ENCODE peak calls at places on chromosomes 11 and 22, in four cellular contexts. L is activated naive CD4-positive, alpha-beta T cell treated with Interleukin-2 at 50 U/mL for 16 hours; Z is RWPE1; X is CD14-positive monocyte. Y is an unnamed sample.

GRCh38 chr22:21632237-21632895 is at the start of gene CCDC116:
- DNase-seq in L (peak), Z (no peak), X (peak), Y (no peak)

GRCh38 chr11:79472736-79473536 is 32.1 kb upstream of the TENM4 start:
- DNase-seq in X (no peak), Z (no peak), L (no peak), Y (no peak)

GRCh38 chr22:26889794-26890193 is 232.4 kb downstream of the MIAT start:
- DNase-seq in Z (no peak), X (no peak), L (no peak), Y (no peak)

GRCh38 chr22:46045459-46046298 is 68.7 kb upstream of the WNT7B start:
- DNase-seq in X (no peak), Z (no peak), L (no peak), Y (no peak)

GRCh38 chr11:65471410-65471762 is 27.5 kb upstream of the MALAT1 start:
- DNase-seq in X (peak), L (no peak), Z (no peak), Y (no peak)

GRCh38 chr11:69817265-69818236 is 1.7 kb downstream of the FGF3 start:
- DNase-seq in L (no peak), X (no peak), Z (no peak), Y (no peak)

GRCh38 chr11:86360775-86361395 is 13.8 kb upstream of the CCDC81 start:
- DNase-seq in Z (peak), L (no peak), X (no peak), Y (peak)

GRCh38 chr22:27842994-27843431 is 41.5 kb upstream of the MN1 start:
- DNase-seq in L (no peak), Z (no peak), X (no peak), Y (no peak)

GRCh38 chr11:111429066-111429506 is 50.0 kb upstream of the POU2AF1 start:
- DNase-seq in L (peak), Z (no peak), X (no peak), Y (peak)

GRCh38 chr11:15918212-15918611 is 438.1 kb downstream of the SOX6 start:
- DNase-seq in X (peak), Z (no peak), L (no peak), Y (no peak)

GRCh38 chr22:39454385-39454871 is 2.4 kb upstream of the MGAT3 start:
- DNase-seq in X (no peak), Z (no peak), L (no peak), Y (peak)

GRCh38 chr11:46920709-46921108 is 2.4 kb upstream of the LRP4 start:
- DNase-seq in Z (peak), X (no peak), L (no peak), Y (no peak)

GRCh38 chr22:37050913-37051628 is 471 bp upstream of the KCTD17 start:
- DNase-seq in L (no peak), X (no peak), Z (no peak), Y (no peak)

GRCh38 chr11:76810151-76810853 is 27.1 kb downstream of the TSKU start:
- DNase-seq in L (peak), X (peak), Z (peak), Y (no peak)

GRCh38 chr22:36948273-36949055 is 35.0 kb downstream of the CSF2RB start:
- DNase-seq in Z (no peak), X (no peak), L (no peak), Y (no peak)

GRCh38 chr11:36258730-36259360 is 30.4 kb downstream of the COMMD9 start:
- DNase-seq in X (peak), Z (peak), L (no peak), Y (peak)

GRCh38 chr11:128555606-128556005 is 31.8 kb downstream of the ETS1 start:
- DNase-seq in X (no peak), L (no peak), Z (peak), Y (peak)

GRCh38 chr11:130514316-130514715 is 65.9 kb downstream of the ADAMTS15 start:
- DNase-seq in X (no peak), Z (no peak), L (no peak), Y (no peak)

GRCh38 chr11:45154276-45154675 is 7.8 kb downstream of the PRDM11 start:
- DNase-seq in X (no peak), L (no peak), Z (no peak), Y (no peak)

GRCh38 chr22:45551310-45552016 is 48.8 kb downstream of the FBLN1 start:
- DNase-seq in Z (no peak), X (no peak), L (no peak), Y (no peak)

GRCh38 chr11:94132152-94132558 is 3.5 kb downstream of the PANX1 start:
- DNase-seq in Z (peak), L (no peak), X (no peak), Y (no peak)

GRCh38 chr11:57633394-57634058 is 16.2 kb downstream of the YPEL4 start:
- DNase-seq in Z (no peak), X (no peak), L (no peak), Y (no peak)

GRCh38 chr11:32885556-32885955 is 7.1 kb upstream of the QSER1 start:
- DNase-seq in Z (no peak), X (no peak), L (no peak), Y (no peak)

GRCh38 chr22:38697055-38697980 is 3.4 kb downstream of the JOSD1 start:
- DNase-seq in L (no peak), Z (no peak), X (no peak), Y (no peak)

Y was measured in COLO829.